ENCODE peak calls at places on chromosomes 5 and 9, in four cellular contexts. U is DMS153, I is fibroblast of gingiva, K is HEK293T. L is an unnamed sample.

GRCh38 chr5:171537463-171537862 is 118.0 kb downstream of the FGF18 start:
- DNase-seq in I (peak), K (no peak), U (no peak), L (no peak)

GRCh38 chr9:12785251-12785880 is 10.5 kb downstream of the LURAP1L start:
- DNase-seq in I (no peak), K (no peak), U (no peak), L (no peak)

GRCh38 chr9:123337971-123338370 is 18.0 kb upstream of the CRB2 start:
- DNase-seq in K (no peak), U (no peak), I (no peak), L (no peak)

GRCh38 chr5:110754181-110754580 is 15.4 kb downstream of the SLC25A46 start:
- DNase-seq in K (no peak), I (no peak), U (no peak), L (no peak)

GRCh38 chr5:148336704-148337435 is 1.5 kb downstream of the SPINK9 start:
- DNase-seq in K (no peak), U (no peak), I (no peak), L (no peak)

GRCh38 chr5:53779541-53779981 is 219.1 kb downstream of the NDUFS4 start:
- DNase-seq in I (peak), U (no peak), K (no peak), L (no peak)

GRCh38 chr5:34486808-34487201 is 169.3 kb upstream of the RAI14 start:
- DNase-seq in I (no peak), K (no peak), U (no peak), L (no peak)

GRCh38 chr5:80592105-80592504 is 22.0 kb upstream of the ANKRD34B start:
- DNase-seq in K (no peak), I (no peak), U (no peak), L (no peak)

GRCh38 chr9:121210536-121210935 is 8.9 kb upstream of the RAB14 start:
- DNase-seq in I (no peak), U (no peak), K (no peak), L (no peak)

GRCh38 chr9:37619806-37620205 is 27.4 kb upstream of the TOMM5 start:
- DNase-seq in K (no peak), I (no peak), U (no peak), L (no peak)

GRCh38 chr5:178388381-178389030 is 155.9 kb upstream of the PHYKPL start:
- DNase-seq in K (no peak), U (no peak), I (peak), L (peak)

GRCh38 chr9:127388856-127389238 is 8.1 kb upstream of the SLC2A8 start:
- DNase-seq in I (no peak), U (no peak), K (no peak), L (no peak)

GRCh38 chr5:130868186-130868821 is 296.8 kb downstream of the HINT1 start:
- DNase-seq in K (no peak), I (peak), U (no peak), L (no peak)

GRCh38 chr9:33877727-33878489 is 60.9 kb downstream of the UBE2R2 start:
- DNase-seq in I (no peak), U (no peak), K (no peak), L (no peak)

GRCh38 chr9:21028476-21028875 is 3.0 kb downstream of the HACD4 start:
- DNase-seq in U (no peak), I (no peak), K (no peak), L (no peak)

GRCh38 chr5:175569701-175570100 is 88.2 kb upstream of the HRH2 start:
- DNase-seq in I (no peak), U (no peak), K (no peak), L (no peak)

GRCh38 chr9:72306771-72307170 is 58.2 kb downstream of the ZFAND5 start:
- DNase-seq in I (no peak), U (no peak), K (no peak), L (no peak)

GRCh38 chr9:87694236-87694755 is 31.6 kb upstream of the CTSL start:
- DNase-seq in K (no peak), U (no peak), I (no peak), L (peak)

GRCh38 chr5:82151217-82151616 is 126.9 kb downstream of the RPS23 start:
- DNase-seq in U (no peak), K (no peak), I (no peak), L (no peak)

GRCh38 chr9:126626117-126627022 is 12.6 kb downstream of the LMX1B start:
- DNase-seq in I (no peak), K (no peak), U (no peak), L (no peak)

GRCh38 chr5:106749826-106750225 is 920.9 kb downstream of the EFNA5 start:
- DNase-seq in I (no peak), U (no peak), K (no peak), L (no peak)

GRCh38 chr9:97705354-97705950 is 8.3 kb upstream of the XPA start:
- DNase-seq in I (no peak), K (no peak), U (no peak), L (no peak)

GRCh38 chr9:32571969-32572899 is 725 bp downstream of the NDUFB6 start:
- DNase-seq in K (peak), I (peak), U (peak), L (no peak)

GRCh38 chr9:19637084-19637483 is 151.8 kb downstream of the SLC24A2 start:
- DNase-seq in U (no peak), I (no peak), K (no peak), L (no peak)

GRCh38 chr5:157308826-157309465 is 43.0 kb downstream of the CYFIP2 start:
- DNase-seq in K (no peak), U (no peak), I (peak), L (no peak)

GRCh38 chr5:173971681-173972080 is 17.3 kb upstream of the C5orf47 start:
- DNase-seq in I (no peak), K (no peak), U (no peak), L (no peak)

GRCh38 chr5:121667292-121667691 is 184.4 kb upstream of the FTMT start:
- DNase-seq in I (no peak), K (no peak), U (no peak), L (no peak)

GRCh38 chr5:172954751-172955159 is 4.5 kb upstream of the RPL26L1 start:
- DNase-seq in U (no peak), K (no peak), I (no peak), L (no peak)

GRCh38 chr5:108919591-108920326 is 172.1 kb downstream of the FER start:
- DNase-seq in K (no peak), U (no peak), I (no peak), L (no peak)

GRCh38 chr9:131585375-131585774 is 40.1 kb downstream of the PRRT1B start:
- DNase-seq in U (no peak), K (no peak), I (no peak), L (no peak)

GRCh38 chr5:153159611-153160010 is 330.9 kb upstream of the GRIA1 start:
- DNase-seq in I (peak), K (no peak), U (no peak), L (no peak)

GRCh38 chr5:176810084-176810597 is at the start of gene UNC5A:
- DNase-seq in U (no peak), K (peak), I (no peak), L (no peak)

GRCh38 chr9:70340572-70340971 is 73.9 kb downstream of the KLF9 start:
- DNase-seq in I (peak), U (no peak), K (no peak), L (no peak)

GRCh38 chr5:142829821-142830220 is 59.6 kb downstream of the ARHGAP26 start:
- DNase-seq in U (no peak), I (no peak), K (no peak), L (no peak)